ENCODE peak calls at places on chromosomes 12 and 14, in six cellular contexts. One of them, this sample, is unnamed.

GRCh38 chr12:85947286-85947685 is 73.2 kb downstream of the NTS start:
- DNase-seq in NB4: no peak
- DNase-seq in A549: no peak
- DNase-seq in K562: no peak
- DNase-seq in GM12878: no peak
- DNase-seq in HepG2: no peak
- DNase-seq in this sample: no peak

GRCh38 chr14:94595912-94596311 is 14.7 kb downstream of the SERPINA5 start:
- DNase-seq in NB4: no peak
- DNase-seq in A549: no peak
- DNase-seq in K562: no peak
- DNase-seq in GM12878: no peak
- DNase-seq in HepG2: no peak
- DNase-seq in this sample: no peak

GRCh38 chr14:21070610-21071224 is 613 bp downstream of the ARHGEF40 start:
- DNase-seq in NB4: peak; percentile 90
- DNase-seq in A549: no peak
- DNase-seq in K562: peak; percentile 36
- DNase-seq in GM12878: no peak
- DNase-seq in HepG2: peak; percentile 69
- DNase-seq in this sample: peak; percentile 7

GRCh38 chr12:18589316-18589715 is 148.5 kb downstream of the PLCZ1 start:
- DNase-seq in NB4: no peak
- DNase-seq in A549: no peak
- DNase-seq in K562: no peak
- DNase-seq in GM12878: no peak
- DNase-seq in HepG2: no peak
- DNase-seq in this sample: no peak

GRCh38 chr12:2944401-2945047 is 14.7 kb upstream of the TEAD4 start:
- DNase-seq in NB4: peak; percentile 45
- DNase-seq in A549: peak; percentile 66
- DNase-seq in K562: peak; percentile 69
- DNase-seq in GM12878: peak; percentile 15
- DNase-seq in HepG2: peak; percentile 46
- DNase-seq in this sample: peak; percentile 51

GRCh38 chr12:85740190-85740589 is 96.0 kb downstream of the RASSF9 start:
- DNase-seq in NB4: no peak
- DNase-seq in A549: no peak
- DNase-seq in K562: no peak
- DNase-seq in GM12878: no peak
- DNase-seq in HepG2: no peak
- DNase-seq in this sample: no peak

GRCh38 chr14:72610096-72610830 is 283.6 kb downstream of the DPF3 start:
- DNase-seq in NB4: no peak
- DNase-seq in A549: no peak
- DNase-seq in K562: no peak
- DNase-seq in GM12878: no peak
- DNase-seq in HepG2: no peak
- DNase-seq in this sample: no peak

GRCh38 chr14:96735509-96735908 is 61.7 kb upstream of the VRK1 start:
- DNase-seq in NB4: no peak
- DNase-seq in A549: no peak
- DNase-seq in K562: no peak
- DNase-seq in GM12878: no peak
- DNase-seq in HepG2: no peak
- DNase-seq in this sample: no peak

GRCh38 chr14:55416866-55417265 is 5.2 kb upstream of the ATG14 start:
- DNase-seq in NB4: peak; percentile 54
- DNase-seq in A549: peak; percentile 51
- DNase-seq in K562: peak; percentile 35
- DNase-seq in GM12878: no peak
- DNase-seq in HepG2: no peak
- DNase-seq in this sample: no peak

GRCh38 chr14:56195219-56195618 is 77.0 kb downstream of the PELI2 start:
- DNase-seq in NB4: no peak
- DNase-seq in A549: no peak
- DNase-seq in K562: no peak
- DNase-seq in GM12878: no peak
- DNase-seq in HepG2: no peak
- DNase-seq in this sample: no peak

GRCh38 chr12:130203151-130203550 is 40.9 kb downstream of the FZD10 start:
- DNase-seq in NB4: no peak
- DNase-seq in A549: no peak
- DNase-seq in K562: no peak
- DNase-seq in GM12878: no peak
- DNase-seq in HepG2: no peak
- DNase-seq in this sample: no peak

GRCh38 chr12:92412931-92413685 is 267.5 kb upstream of the BTG1 start:
- DNase-seq in NB4: no peak
- DNase-seq in A549: no peak
- DNase-seq in K562: no peak
- DNase-seq in GM12878: no peak
- DNase-seq in HepG2: no peak
- DNase-seq in this sample: no peak

GRCh38 chr12:131352296-131352900 is 358.5 kb upstream of the SFSWAP start:
- DNase-seq in NB4: no peak
- DNase-seq in A549: no peak
- DNase-seq in K562: no peak
- DNase-seq in GM12878: no peak
- DNase-seq in HepG2: no peak
- DNase-seq in this sample: no peak

GRCh38 chr14:103699901-103700752 is 15.1 kb downstream of the XRCC3 start:
- DNase-seq in NB4: no peak
- DNase-seq in A549: no peak
- DNase-seq in K562: no peak
- DNase-seq in GM12878: no peak
- DNase-seq in HepG2: no peak
- DNase-seq in this sample: no peak

GRCh38 chr14:73238262-73238852 is 1.1 kb downstream of the PAPLN start:
- DNase-seq in NB4: peak; percentile 63
- DNase-seq in A549: no peak
- DNase-seq in K562: no peak
- DNase-seq in GM12878: no peak
- DNase-seq in HepG2: peak; percentile 47
- DNase-seq in this sample: peak; percentile 63

GRCh38 chr14:77498984-77499527 is 440 bp upstream of the ISM2 start:
- DNase-seq in NB4: peak; percentile 9
- DNase-seq in A549: no peak
- DNase-seq in K562: no peak
- DNase-seq in GM12878: no peak
- DNase-seq in HepG2: peak; percentile 35
- DNase-seq in this sample: no peak

GRCh38 chr12:82329508-82329907 is 28.7 kb downstream of the CCDC59 start:
- DNase-seq in NB4: no peak
- DNase-seq in A549: no peak
- DNase-seq in K562: no peak
- DNase-seq in GM12878: no peak
- DNase-seq in HepG2: no peak
- DNase-seq in this sample: no peak

GRCh38 chr12:6279631-6280030 is 30.9 kb upstream of the PLEKHG6 start:
- DNase-seq in NB4: no peak
- DNase-seq in A549: no peak
- DNase-seq in K562: no peak
- DNase-seq in GM12878: no peak
- DNase-seq in HepG2: no peak
- DNase-seq in this sample: no peak

GRCh38 chr12:114368685-114369084 is 37.3 kb downstream of the TBX5 start:
- DNase-seq in NB4: no peak
- DNase-seq in A549: no peak
- DNase-seq in K562: no peak
- DNase-seq in GM12878: no peak
- DNase-seq in HepG2: no peak
- DNase-seq in this sample: no peak

GRCh38 chr12:114371733-114372132 is 34.2 kb downstream of the TBX5 start:
- DNase-seq in NB4: no peak
- DNase-seq in A549: no peak
- DNase-seq in K562: no peak
- DNase-seq in GM12878: no peak
- DNase-seq in HepG2: no peak
- DNase-seq in this sample: no peak

GRCh38 chr12:114369088-114369487 is 36.9 kb downstream of the TBX5 start:
- DNase-seq in NB4: no peak
- DNase-seq in A549: no peak
- DNase-seq in K562: no peak
- DNase-seq in GM12878: no peak
- DNase-seq in HepG2: no peak
- DNase-seq in this sample: no peak

DNA sequence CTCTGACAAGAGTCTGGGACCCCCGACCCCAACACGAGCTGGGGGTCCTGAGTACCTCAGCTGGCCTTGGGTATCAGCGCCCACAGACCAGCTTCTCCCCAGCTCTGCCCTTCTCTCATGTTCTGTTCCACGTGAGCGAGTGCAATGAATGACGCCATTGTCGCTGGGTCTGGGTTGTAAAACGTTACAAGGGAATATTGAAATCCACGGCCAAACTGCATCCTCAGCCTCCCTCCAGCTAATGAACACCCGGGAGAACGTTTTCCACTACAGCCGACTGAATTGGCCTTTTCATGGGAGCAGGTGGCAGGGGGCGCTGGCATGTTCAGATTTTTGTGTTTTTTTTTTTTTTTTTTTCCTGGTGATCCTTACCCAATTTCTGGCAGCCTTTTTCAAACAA is 34.7 kb downstream of the TBX5 start:
- DNase-seq in NB4: no peak
- DNase-seq in A549: no peak
- DNase-seq in K562: no peak
- DNase-seq in GM12878: no peak
- DNase-seq in HepG2: no peak
- DNase-seq in this sample: no peak
- TF ChIP-seq MAX in NB4: no peak
- TF ChIP-seq MAX in A549: no peak
- TF ChIP-seq MAX in K562: no peak
- TF ChIP-seq MAX in GM12878: no peak
- TF ChIP-seq MAX in HepG2: no peak
- TF ChIP-seq MAX in this sample: no peak

GRCh38 chr14:91945776-91946305 is 1.7 kb downstream of the FBLN5 start:
- DNase-seq in NB4: no peak
- DNase-seq in A549: no peak
- DNase-seq in K562: no peak
- DNase-seq in GM12878: no peak
- DNase-seq in HepG2: no peak
- DNase-seq in this sample: peak; percentile 49

GRCh38 chr14:91942128-91942527 is 5.4 kb downstream of the FBLN5 start:
- DNase-seq in NB4: no peak
- DNase-seq in A549: no peak
- DNase-seq in K562: no peak
- DNase-seq in GM12878: no peak
- DNase-seq in HepG2: no peak
- DNase-seq in this sample: no peak

GRCh38 chr14:91947196-91948184 is at the start of gene FBLN5:
- DNase-seq in NB4: peak; percentile 11
- DNase-seq in A549: peak; percentile 17
- DNase-seq in K562: peak; percentile 55
- DNase-seq in GM12878: no peak
- DNase-seq in HepG2: no peak
- DNase-seq in this sample: peak; percentile 52

GRCh38 chr14:91942946-91943345 is 4.5 kb downstream of the FBLN5 start:
- DNase-seq in NB4: no peak
- DNase-seq in A549: no peak
- DNase-seq in K562: no peak
- DNase-seq in GM12878: no peak
- DNase-seq in HepG2: no peak
- DNase-seq in this sample: no peak

GRCh38 chr14:91946313-91947195 is 940 bp downstream of the FBLN5 start:
- DNase-seq in NB4: no peak
- DNase-seq in A549: no peak
- DNase-seq in K562: no peak
- DNase-seq in GM12878: no peak
- DNase-seq in HepG2: no peak
- DNase-seq in this sample: peak; percentile 55
- TF ChIP-seq MYC in NB4: no peak
- TF ChIP-seq MYC in A549: no peak
- TF ChIP-seq MYC in K562: no peak
- TF ChIP-seq MYC in GM12878: no peak
- TF ChIP-seq MYC in HepG2: no peak
- TF ChIP-seq MYC in this sample: no peak

DNA sequence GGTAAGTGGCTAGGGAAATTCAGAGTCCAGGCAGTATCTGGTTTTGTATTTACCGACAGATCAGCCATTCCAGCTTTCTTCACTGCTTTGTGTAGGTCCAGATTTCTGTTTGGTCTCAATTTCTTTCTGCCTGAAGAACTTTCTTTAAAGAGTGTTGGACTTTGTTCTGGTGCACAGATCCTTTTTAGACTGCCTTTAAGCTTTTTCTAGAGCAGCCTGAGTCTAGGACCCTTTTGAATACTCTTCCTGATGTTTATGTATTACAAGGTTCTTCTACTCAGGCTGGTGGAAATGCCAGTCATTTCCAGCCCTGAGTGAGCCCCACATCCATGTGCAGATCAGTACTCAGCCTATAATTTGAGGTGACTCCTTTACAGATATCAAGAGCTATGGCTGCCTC is 54.7 kb downstream of the DAAM1 start:
- DNase-seq in NB4: no peak
- DNase-seq in A549: no peak
- DNase-seq in K562: no peak
- DNase-seq in GM12878: no peak
- DNase-seq in HepG2: peak; percentile 43
- DNase-seq in this sample: no peak
- TF ChIP-seq MAX in NB4: no peak
- TF ChIP-seq MAX in A549: no peak
- TF ChIP-seq MAX in K562: no peak
- TF ChIP-seq MAX in GM12878: no peak
- TF ChIP-seq MAX in HepG2: no peak
- TF ChIP-seq MAX in this sample: no peak

GRCh38 chr12:124500232-124501079 is 67.0 kb downstream of the NCOR2 start:
- DNase-seq in NB4: no peak
- DNase-seq in A549: no peak
- DNase-seq in K562: no peak
- DNase-seq in GM12878: no peak
- DNase-seq in HepG2: peak; percentile 37
- DNase-seq in this sample: no peak
- TF ChIP-seq MYC in NB4: no peak
- TF ChIP-seq MYC in A549: no peak
- TF ChIP-seq MYC in K562: no peak
- TF ChIP-seq MYC in GM12878: no peak
- TF ChIP-seq MYC in HepG2: no peak
- TF ChIP-seq MYC in this sample: no peak

DNA sequence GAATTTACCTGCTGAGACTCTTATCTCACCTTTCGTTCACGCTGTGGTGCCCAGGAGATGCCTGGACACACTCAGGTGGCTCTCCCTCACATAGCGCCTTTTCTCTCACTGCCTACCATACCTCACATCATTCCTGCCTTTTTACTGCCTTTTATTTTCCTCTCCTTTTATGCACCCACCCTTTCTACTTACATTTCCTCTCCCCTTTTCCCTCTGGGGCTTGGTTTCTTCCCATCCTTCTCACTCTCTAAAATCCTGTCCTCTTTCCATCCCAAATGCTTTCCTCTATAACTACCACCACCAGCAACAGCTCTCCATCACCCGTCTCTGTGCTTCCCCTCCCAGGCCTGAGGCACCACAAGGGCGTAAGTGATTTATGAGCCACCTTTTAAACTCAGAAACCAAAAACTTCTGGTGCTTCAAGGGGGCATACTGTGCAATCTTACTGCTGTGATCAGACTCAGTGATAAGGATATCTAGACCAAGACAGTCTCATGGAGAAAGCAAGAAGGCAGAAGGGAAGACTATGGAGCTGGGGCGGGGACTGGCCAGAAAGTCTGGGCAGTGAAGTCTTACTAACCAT is 32.7 kb upstream of the SMUG1 start:
- DNase-seq in NB4: no peak
- DNase-seq in A549: no peak
- DNase-seq in K562: no peak
- DNase-seq in GM12878: no peak
- DNase-seq in HepG2: no peak
- DNase-seq in this sample: no peak
- TF ChIP-seq MAX in NB4: no peak
- TF ChIP-seq MAX in A549: no peak
- TF ChIP-seq MAX in K562: no peak
- TF ChIP-seq MAX in GM12878: no peak
- TF ChIP-seq MAX in HepG2: no peak
- TF ChIP-seq MAX in this sample: no peak